ENCODE peak calls at places on chromosomes 6 and 20, in ten cellular contexts. One of them, this sample, is unnamed.

GRCh38 chr6:6820688-6821238 is 232.2 kb downstream of the LY86 start:
- DNase-seq in H54: no peak
- DNase-seq in sigmoid colon: no peak
- DNase-seq in heart left ventricle: no peak
- DNase-seq in uterus: no peak
- DNase-seq in upper lobe of left lung: no peak
- DNase-seq in transverse colon: peak; percentile 82
- DNase-seq in endothelial cell of umbilical vein: no peak
- DNase-seq in HCT116: peak; percentile 98
- DNase-seq in stomach: peak; percentile 74
- DNase-seq in this sample: no peak

GRCh38 chr6:44076366-44077200 is 50.7 kb downstream of the MRPL14 start:
- DNase-seq in sigmoid colon: peak; percentile 76
- DNase-seq in uterus: no peak
- DNase-seq in HCT116: no peak
- DNase-seq in stomach: peak; percentile 74
- DNase-seq in upper lobe of left lung: peak; percentile 94
- DNase-seq in heart left ventricle: peak; percentile 72
- DNase-seq in transverse colon: peak; percentile 56
- DNase-seq in endothelial cell of umbilical vein: no peak
- DNase-seq in H54: no peak
- DNase-seq in this sample: peak; percentile 54

GRCh38 chr6:72709436-72709835 is 87.6 kb downstream of the KCNQ5 start:
- DNase-seq in heart left ventricle: no peak
- DNase-seq in transverse colon: no peak
- DNase-seq in HCT116: no peak
- DNase-seq in H54: no peak
- DNase-seq in sigmoid colon: no peak
- DNase-seq in uterus: no peak
- DNase-seq in upper lobe of left lung: no peak
- DNase-seq in stomach: no peak
- DNase-seq in endothelial cell of umbilical vein: no peak
- DNase-seq in this sample: no peak

GRCh38 chr6:74677463-74677862 is 528.4 kb downstream of the COL12A1 start:
- DNase-seq in heart left ventricle: no peak
- DNase-seq in H54: no peak
- DNase-seq in stomach: no peak
- DNase-seq in HCT116: no peak
- DNase-seq in upper lobe of left lung: no peak
- DNase-seq in endothelial cell of umbilical vein: no peak
- DNase-seq in uterus: no peak
- DNase-seq in transverse colon: no peak
- DNase-seq in sigmoid colon: no peak
- DNase-seq in this sample: no peak

GRCh38 chr6:90859612-90860011 is 272.7 kb upstream of the MAP3K7 start:
- DNase-seq in sigmoid colon: no peak
- DNase-seq in HCT116: no peak
- DNase-seq in uterus: no peak
- DNase-seq in transverse colon: no peak
- DNase-seq in stomach: no peak
- DNase-seq in endothelial cell of umbilical vein: no peak
- DNase-seq in H54: no peak
- DNase-seq in heart left ventricle: no peak
- DNase-seq in upper lobe of left lung: no peak
- DNase-seq in this sample: no peak

GRCh38 chr20:50285376-50286173 is 94.9 kb downstream of the CEBPB start:
- DNase-seq in heart left ventricle: peak; percentile 44
- DNase-seq in upper lobe of left lung: no peak
- DNase-seq in HCT116: no peak
- DNase-seq in uterus: peak; percentile 78
- DNase-seq in stomach: no peak
- DNase-seq in transverse colon: no peak
- DNase-seq in sigmoid colon: peak; percentile 86
- DNase-seq in H54: no peak
- DNase-seq in endothelial cell of umbilical vein: peak; percentile 72
- DNase-seq in this sample: peak; percentile 70

GRCh38 chr20:58754584-58754983 is 62.0 kb downstream of the NPEPL1 start:
- DNase-seq in stomach: no peak
- DNase-seq in transverse colon: no peak
- DNase-seq in upper lobe of left lung: no peak
- DNase-seq in heart left ventricle: no peak
- DNase-seq in sigmoid colon: no peak
- DNase-seq in endothelial cell of umbilical vein: no peak
- DNase-seq in HCT116: no peak
- DNase-seq in uterus: no peak
- DNase-seq in H54: no peak
- DNase-seq in this sample: no peak

GRCh38 chr20:32144898-32145662 is 35.6 kb downstream of the TM9SF4 start:
- DNase-seq in transverse colon: no peak
- DNase-seq in HCT116: no peak
- DNase-seq in endothelial cell of umbilical vein: no peak
- DNase-seq in heart left ventricle: no peak
- DNase-seq in stomach: no peak
- DNase-seq in H54: no peak
- DNase-seq in upper lobe of left lung: no peak
- DNase-seq in sigmoid colon: peak; percentile 17
- DNase-seq in uterus: no peak
- DNase-seq in this sample: no peak

GRCh38 chr20:21114584-21114983 is 8.4 kb upstream of the LINC00237 start:
- DNase-seq in uterus: no peak
- DNase-seq in transverse colon: no peak
- DNase-seq in heart left ventricle: no peak
- DNase-seq in upper lobe of left lung: no peak
- DNase-seq in stomach: no peak
- DNase-seq in H54: no peak
- DNase-seq in endothelial cell of umbilical vein: no peak
- DNase-seq in HCT116: no peak
- DNase-seq in sigmoid colon: no peak
- DNase-seq in this sample: no peak

GRCh38 chr20:36606171-36607116 is 865 bp downstream of the RAB5IF start:
- DNase-seq in transverse colon: peak; percentile 44
- DNase-seq in upper lobe of left lung: no peak
- DNase-seq in heart left ventricle: no peak
- DNase-seq in stomach: peak; percentile 35
- DNase-seq in H54: no peak
- DNase-seq in endothelial cell of umbilical vein: peak; percentile 23
- DNase-seq in uterus: no peak
- DNase-seq in HCT116: no peak
- DNase-seq in sigmoid colon: no peak
- DNase-seq in this sample: no peak

GRCh38 chr6:3755637-3756515 is 4.4 kb upstream of the PXDC1 start:
- DNase-seq in sigmoid colon: no peak
- DNase-seq in endothelial cell of umbilical vein: no peak
- DNase-seq in stomach: no peak
- DNase-seq in HCT116: no peak
- DNase-seq in transverse colon: no peak
- DNase-seq in heart left ventricle: no peak
- DNase-seq in upper lobe of left lung: no peak
- DNase-seq in uterus: no peak
- DNase-seq in H54: no peak
- DNase-seq in this sample: no peak

DNA sequence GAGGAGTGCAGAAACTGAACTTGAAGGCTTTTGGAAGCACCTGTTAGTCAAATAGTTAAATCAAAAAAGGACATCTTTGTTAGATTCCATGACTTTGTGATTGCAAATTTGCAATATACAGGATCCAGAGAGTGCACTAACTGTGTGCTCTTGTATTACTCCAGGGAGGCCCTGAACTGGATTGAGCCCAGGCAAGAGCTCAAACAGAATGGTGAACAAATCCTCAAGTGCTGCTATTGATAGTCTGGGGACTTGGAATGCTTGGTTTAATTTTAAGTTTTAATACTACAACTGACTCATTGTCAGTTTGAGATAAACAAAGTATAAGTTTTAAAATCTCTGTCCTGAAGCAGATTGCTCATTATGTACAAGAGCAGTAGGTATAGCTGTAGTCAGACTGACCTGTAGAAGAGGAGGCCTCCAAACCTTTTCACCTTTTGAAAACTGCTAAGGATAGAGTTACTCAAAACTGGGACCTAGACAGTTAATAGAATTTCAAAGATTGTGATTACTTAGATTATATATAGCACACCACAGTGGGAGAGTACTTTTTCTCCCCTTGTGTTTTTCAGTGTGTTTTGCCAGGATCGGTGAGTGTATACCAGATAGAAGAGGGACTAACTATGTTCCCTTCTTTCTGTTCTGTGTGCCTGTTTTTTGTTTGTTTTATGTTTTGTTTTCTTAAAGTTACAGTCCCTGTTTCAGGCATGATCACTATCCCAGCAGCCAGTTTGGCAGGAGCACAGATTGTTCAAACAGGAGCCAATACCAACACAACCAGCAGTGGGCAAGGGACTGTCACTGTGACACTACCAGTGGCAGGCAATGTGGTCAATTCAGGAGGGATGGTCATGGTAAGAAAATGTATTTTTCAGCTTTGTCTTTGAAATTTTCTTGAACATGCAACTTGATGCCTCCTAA is 18.3 kb downstream of the NFYA start:
- DNase-seq in HCT116: no peak
- DNase-seq in transverse colon: no peak
- DNase-seq in sigmoid colon: no peak
- DNase-seq in upper lobe of left lung: no peak
- DNase-seq in stomach: no peak
- DNase-seq in H54: no peak
- DNase-seq in uterus: no peak
- DNase-seq in endothelial cell of umbilical vein: no peak
- DNase-seq in heart left ventricle: no peak
- DNase-seq in this sample: no peak
- TF ChIP-seq POLR2A in HCT116: no peak
- TF ChIP-seq POLR2A in transverse colon: no peak
- TF ChIP-seq POLR2A in sigmoid colon: no peak
- TF ChIP-seq POLR2A in upper lobe of left lung: no peak
- TF ChIP-seq POLR2A in stomach: no peak
- TF ChIP-seq POLR2A in H54: no peak
- TF ChIP-seq POLR2A in uterus: no peak
- TF ChIP-seq POLR2A in endothelial cell of umbilical vein: no peak
- TF ChIP-seq POLR2A in heart left ventricle: no peak
- TF ChIP-seq POLR2A in this sample: no peak

DNA sequence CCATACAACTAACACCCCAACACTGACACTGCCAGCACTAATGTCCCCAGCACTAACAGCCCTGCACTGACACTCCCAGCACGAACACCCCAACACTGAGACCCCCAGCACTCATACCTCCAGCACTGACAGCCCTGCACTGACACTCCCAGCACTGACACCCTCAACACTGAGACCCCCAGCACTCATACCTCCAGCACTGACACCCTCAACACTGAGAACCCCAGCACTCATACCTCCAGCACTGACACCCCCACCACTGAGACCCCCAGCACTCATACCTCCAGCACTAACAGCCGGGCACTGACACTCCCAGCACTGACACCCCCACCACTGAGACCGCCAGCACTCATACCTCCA is 57.2 kb downstream of the ERMARD start:
- DNase-seq in HCT116: no peak
- DNase-seq in stomach: no peak
- DNase-seq in sigmoid colon: no peak
- DNase-seq in H54: no peak
- DNase-seq in heart left ventricle: no peak
- DNase-seq in upper lobe of left lung: no peak
- DNase-seq in uterus: no peak
- DNase-seq in transverse colon: no peak
- DNase-seq in endothelial cell of umbilical vein: no peak
- DNase-seq in this sample: peak; percentile 1
- TF ChIP-seq POLR2A in HCT116: no peak
- TF ChIP-seq POLR2A in stomach: no peak
- TF ChIP-seq POLR2A in sigmoid colon: no peak
- TF ChIP-seq POLR2A in H54: no peak
- TF ChIP-seq POLR2A in heart left ventricle: no peak
- TF ChIP-seq POLR2A in upper lobe of left lung: no peak
- TF ChIP-seq POLR2A in uterus: no peak
- TF ChIP-seq POLR2A in transverse colon: no peak
- TF ChIP-seq POLR2A in endothelial cell of umbilical vein: no peak
- TF ChIP-seq POLR2A in this sample: no peak

GRCh38 chr20:324177-325042 is 942 bp upstream of the SOX12 start:
- DNase-seq in stomach: peak; percentile 94
- DNase-seq in endothelial cell of umbilical vein: peak; percentile 93
- DNase-seq in transverse colon: peak; percentile 96
- DNase-seq in HCT116: peak; percentile 89
- DNase-seq in H54: peak; percentile 90
- DNase-seq in upper lobe of left lung: peak; percentile 99
- DNase-seq in heart left ventricle: peak; percentile 93
- DNase-seq in sigmoid colon: peak; percentile 94
- DNase-seq in uterus: peak; percentile 87
- DNase-seq in this sample: peak; percentile 92
- TF ChIP-seq POLR2A in stomach: no peak
- TF ChIP-seq POLR2A in endothelial cell of umbilical vein: peak; percentile 35
- TF ChIP-seq POLR2A in transverse colon: no peak
- TF ChIP-seq POLR2A in HCT116: peak; percentile 81
- TF ChIP-seq POLR2A in H54: peak; percentile 82
- TF ChIP-seq POLR2A in upper lobe of left lung: peak; percentile 21
- TF ChIP-seq POLR2A in heart left ventricle: peak; percentile 77
- TF ChIP-seq POLR2A in sigmoid colon: peak; percentile 52
- TF ChIP-seq POLR2A in uterus: peak; percentile 76
- TF ChIP-seq POLR2A in this sample: no peak

GRCh38 chr6:16430661-16431089 is 192.3 kb downstream of the GMPR start:
- DNase-seq in uterus: no peak
- DNase-seq in sigmoid colon: no peak
- DNase-seq in heart left ventricle: no peak
- DNase-seq in upper lobe of left lung: no peak
- DNase-seq in stomach: no peak
- DNase-seq in H54: no peak
- DNase-seq in endothelial cell of umbilical vein: no peak
- DNase-seq in transverse colon: no peak
- DNase-seq in HCT116: no peak
- DNase-seq in this sample: no peak

GRCh38 chr6:16436550-16436949 is 198.2 kb downstream of the GMPR start:
- DNase-seq in transverse colon: peak; percentile 15
- DNase-seq in stomach: no peak
- DNase-seq in HCT116: no peak
- DNase-seq in endothelial cell of umbilical vein: no peak
- DNase-seq in heart left ventricle: no peak
- DNase-seq in uterus: no peak
- DNase-seq in sigmoid colon: no peak
- DNase-seq in upper lobe of left lung: no peak
- DNase-seq in H54: no peak
- DNase-seq in this sample: no peak

GRCh38 chr6:16434885-16435284 is 196.5 kb downstream of the GMPR start:
- DNase-seq in endothelial cell of umbilical vein: no peak
- DNase-seq in HCT116: no peak
- DNase-seq in H54: no peak
- DNase-seq in transverse colon: no peak
- DNase-seq in heart left ventricle: no peak
- DNase-seq in stomach: no peak
- DNase-seq in sigmoid colon: no peak
- DNase-seq in upper lobe of left lung: no peak
- DNase-seq in uterus: no peak
- DNase-seq in this sample: no peak

GRCh38 chr6:16432075-16433032 is 194.0 kb downstream of the GMPR start:
- DNase-seq in H54: no peak
- DNase-seq in stomach: peak; percentile 39
- DNase-seq in uterus: no peak
- DNase-seq in heart left ventricle: no peak
- DNase-seq in sigmoid colon: no peak
- DNase-seq in HCT116: no peak
- DNase-seq in upper lobe of left lung: no peak
- DNase-seq in endothelial cell of umbilical vein: peak; percentile 39
- DNase-seq in transverse colon: no peak
- DNase-seq in this sample: peak; percentile 66

DNA sequence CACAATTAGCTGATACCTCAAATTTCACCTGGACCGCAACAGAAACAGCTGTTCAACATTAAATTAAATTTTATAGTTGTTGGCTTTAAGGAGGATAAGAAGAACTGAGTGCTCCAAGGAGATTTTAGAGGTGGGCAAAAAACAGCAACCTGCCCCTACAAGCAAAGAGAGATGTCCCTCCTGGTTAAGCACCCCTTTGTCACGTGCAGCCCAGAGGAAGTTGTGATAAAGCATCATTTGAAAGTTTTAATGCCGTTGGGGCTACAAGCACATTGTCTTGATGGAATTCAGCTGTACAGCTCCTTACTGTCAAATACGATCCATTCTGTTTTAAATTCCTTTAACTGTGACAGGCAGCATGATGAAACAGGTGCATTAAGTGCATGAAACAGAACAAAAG is 195.0 kb downstream of the GMPR start:
- DNase-seq in upper lobe of left lung: no peak
- DNase-seq in sigmoid colon: no peak
- DNase-seq in heart left ventricle: no peak
- DNase-seq in HCT116: no peak
- DNase-seq in H54: no peak
- DNase-seq in endothelial cell of umbilical vein: no peak
- DNase-seq in transverse colon: no peak
- DNase-seq in uterus: no peak
- DNase-seq in stomach: no peak
- DNase-seq in this sample: no peak
- TF ChIP-seq POLR2A in upper lobe of left lung: no peak
- TF ChIP-seq POLR2A in sigmoid colon: no peak
- TF ChIP-seq POLR2A in heart left ventricle: no peak
- TF ChIP-seq POLR2A in HCT116: no peak
- TF ChIP-seq POLR2A in H54: no peak
- TF ChIP-seq POLR2A in endothelial cell of umbilical vein: no peak
- TF ChIP-seq POLR2A in transverse colon: no peak
- TF ChIP-seq POLR2A in uterus: no peak
- TF ChIP-seq POLR2A in stomach: no peak
- TF ChIP-seq POLR2A in this sample: no peak

This sample was measured in testis.